ENCODE peak calls at places on chromosomes 3 and 15, in five cellular contexts. I is SK-N-SH, C is HepG2, T is GM12878, A is K562. G is an unnamed sample.

GRCh38 chr3:20039082-20039764 is 1.0 kb upstream of the KAT2B start:
- DNase-seq in I (no peak), C (no peak), T (no peak), A (no peak), G (no peak)

GRCh38 chr3:106425021-106425420 is 556.2 kb upstream of the CBLB start:
- DNase-seq in I (no peak), C (no peak), T (no peak), A (no peak), G (no peak)

GRCh38 chr3:84965141-84965540 is 6.4 kb downstream of the CADM2 start:
- DNase-seq in I (peak), C (peak), T (no peak), A (peak), G (no peak)

GRCh38 chr3:122310361-122310760 is 14.7 kb upstream of the CSTA start:
- DNase-seq in I (no peak), C (no peak), T (no peak), A (no peak), G (no peak)

GRCh38 chr15:40310001-40310959 is 2.5 kb upstream of the PLCB2 start:
- DNase-seq in I (peak), C (peak), T (peak), A (peak), G (peak)

GRCh38 chr15:41585140-41586047 is 26.4 kb downstream of the TYRO3 start:
- DNase-seq in I (peak), C (no peak), T (no peak), A (no peak), G (no peak)

GRCh38 chr3:193794002-193794835 is 201.2 kb downstream of the OPA1 start:
- DNase-seq in I (no peak), C (peak), T (no peak), A (peak), G (no peak)

GRCh38 chr3:172218350-172219323 is 179.3 kb downstream of the FNDC3B start:
- DNase-seq in I (no peak), C (no peak), T (peak), A (no peak), G (no peak)

GRCh38 chr3:47617061-47618010 is 38.7 kb upstream of the CSPG5 start:
- DNase-seq in I (no peak), C (peak), T (no peak), A (no peak), G (no peak)

GRCh38 chr15:32677238-32677750 is 35.8 kb downstream of the SCG5 start:
- DNase-seq in I (no peak), C (peak), T (no peak), A (no peak), G (no peak)

GRCh38 chr3:26799679-26800317 is 177.2 kb downstream of the LRRC3B start:
- DNase-seq in I (no peak), C (no peak), T (no peak), A (no peak), G (no peak)

GRCh38 chr3:30225021-30225420 is 381.4 kb upstream of the TGFBR2 start:
- DNase-seq in I (no peak), C (no peak), T (no peak), A (no peak), G (no peak)

GRCh38 chr15:63595066-63595465 is 2.1 kb upstream of the FBXL22 start:
- DNase-seq in I (no peak), C (no peak), T (no peak), A (no peak), G (no peak)

GRCh38 chr15:84947947-84948830 is 33.5 kb upstream of the PDE8A start:
- DNase-seq in I (no peak), C (no peak), T (no peak), A (peak), G (no peak)

DNA sequence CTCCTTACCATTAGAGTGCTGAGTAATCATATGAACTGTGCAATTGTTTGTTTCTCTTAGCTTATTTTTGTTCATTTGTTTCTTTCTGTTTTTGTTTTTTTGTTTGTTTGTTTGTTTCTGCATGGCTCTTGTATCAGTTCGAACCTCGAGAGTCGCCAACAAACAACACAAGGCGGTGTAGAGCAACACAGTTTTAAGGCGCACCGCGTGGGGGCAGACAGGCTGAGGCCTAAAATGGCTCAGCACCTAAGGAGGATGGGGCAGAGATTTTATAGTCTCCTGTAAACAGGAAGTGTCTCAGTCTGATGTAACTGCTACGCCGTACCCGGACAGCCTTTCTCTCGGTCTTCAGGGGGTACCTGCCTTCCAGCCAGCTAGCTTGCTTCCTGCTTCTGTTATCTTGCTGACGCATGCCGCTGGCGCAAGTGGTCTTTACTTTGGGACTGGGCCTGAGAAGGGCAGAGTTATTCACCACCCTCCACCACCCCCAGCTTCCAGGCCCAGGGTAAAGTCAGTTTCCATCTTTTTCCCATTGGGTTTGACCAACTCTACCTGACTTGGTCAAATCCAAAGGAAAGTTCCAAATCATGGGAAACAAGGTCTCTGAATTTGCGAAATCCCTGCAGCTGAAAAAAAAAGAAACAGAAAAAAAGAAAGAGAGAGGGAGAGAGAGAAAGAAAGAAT is 25.8 kb upstream of the MFGE8 start:
- DNase-seq in I (no peak), C (no peak), T (no peak), A (peak), G (no peak)
- TF ChIP-seq REST in I (no peak), C (no peak), T (no peak), A (no peak), G (no peak)

DNA sequence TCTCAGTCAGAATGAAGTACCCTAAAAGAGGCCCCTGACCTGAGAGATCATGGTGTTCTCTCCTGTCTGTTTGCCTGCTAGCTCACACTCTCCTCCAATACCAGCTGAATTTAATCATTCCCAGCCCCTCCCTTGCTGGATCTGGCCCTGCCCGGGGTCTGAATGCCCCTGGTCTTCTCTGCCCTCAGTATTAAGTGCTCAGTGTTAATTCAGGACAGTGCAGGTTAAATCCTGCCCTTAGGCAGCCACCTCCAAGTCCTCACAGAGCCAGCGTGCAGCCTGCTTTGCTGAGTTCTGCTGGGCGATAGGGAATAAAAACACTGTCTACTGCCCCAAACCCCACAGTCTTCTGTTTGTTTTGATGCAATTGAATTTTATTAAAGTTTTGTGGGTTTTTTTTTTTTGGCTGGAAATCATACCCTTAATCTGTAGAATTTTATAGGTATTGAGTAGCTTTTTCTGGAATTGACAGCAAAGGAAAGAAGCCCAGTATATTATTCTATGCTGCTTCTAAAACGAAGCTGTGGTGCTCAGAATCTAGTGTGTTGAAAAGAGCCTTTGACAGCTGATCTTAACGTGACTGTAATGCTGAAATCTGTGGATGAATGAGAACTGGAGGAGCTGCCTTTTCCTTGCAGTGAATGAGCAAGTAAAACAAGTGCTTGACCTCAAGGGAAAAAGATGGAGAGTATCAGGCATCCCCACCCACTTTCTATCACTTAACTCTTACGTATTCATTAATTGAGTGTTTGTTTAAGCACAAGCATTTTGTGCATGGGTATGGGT is 12.3 kb upstream of the BDH1 start:
- DNase-seq in I (peak), C (no peak), T (no peak), A (no peak), G (no peak)
- TF ChIP-seq JUND in I (no peak), C (no peak), T (no peak), A (no peak), G (no peak)

GRCh38 chr15:95416576-95416975 is 913.9 kb upstream of the NR2F2 start:
- DNase-seq in I (no peak), C (no peak), T (no peak), A (no peak), G (no peak)
- TF ChIP-seq YY1 in I (no peak), C (no peak), T (no peak), A (no peak), G (no peak)

DNA sequence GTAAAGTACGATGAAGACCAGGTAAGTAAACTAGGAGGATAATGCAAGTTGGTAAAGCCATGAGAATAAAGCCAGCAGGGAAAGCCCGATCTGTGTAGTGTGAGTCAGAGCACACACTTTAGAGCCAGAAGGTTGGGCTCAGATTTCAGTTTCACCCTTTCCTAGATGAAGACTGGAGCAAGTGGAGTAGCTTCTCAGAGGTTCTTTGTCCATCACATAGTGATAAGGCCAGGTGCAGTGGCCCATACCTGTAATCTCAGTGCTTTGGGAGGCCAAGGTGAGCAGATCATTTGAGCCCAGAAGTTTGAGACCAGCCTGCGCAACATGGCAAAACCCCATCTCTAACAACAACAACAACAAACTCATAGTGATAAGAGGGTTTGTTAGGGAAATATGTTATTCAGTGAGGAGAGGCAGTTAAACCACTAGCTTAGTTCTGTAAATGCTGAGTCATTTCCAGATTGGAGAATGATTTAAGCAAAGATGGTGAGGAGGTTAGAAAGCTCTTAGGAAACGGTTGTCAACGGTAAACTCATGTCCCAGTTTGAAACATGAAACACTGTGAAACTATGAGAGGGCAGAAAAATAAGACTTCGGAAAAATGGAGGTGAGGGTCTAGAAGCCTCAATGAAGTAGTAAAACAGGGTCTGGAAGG is 39.0 kb downstream of the IL12A start:
- DNase-seq in I (no peak), C (no peak), T (peak), A (no peak), G (no peak)
- TF ChIP-seq REST in I (no peak), C (no peak), T (no peak), A (no peak), G (no peak)

GRCh38 chr3:182490601-182491485 is 302.5 kb upstream of the ATP11B start:
- DNase-seq in I (peak), C (peak), T (no peak), A (peak), G (peak)
- TF ChIP-seq JUND in I (no peak), C (no peak), T (no peak), A (no peak), G (no peak)

GRCh38 chr15:87973456-87974215 is 282.9 kb downstream of the NTRK3 start:
- DNase-seq in I (no peak), C (no peak), T (no peak), A (no peak), G (no peak)
- TF ChIP-seq YY1 in I (no peak), C (no peak), T (no peak), A (no peak), G (no peak)

DNA sequence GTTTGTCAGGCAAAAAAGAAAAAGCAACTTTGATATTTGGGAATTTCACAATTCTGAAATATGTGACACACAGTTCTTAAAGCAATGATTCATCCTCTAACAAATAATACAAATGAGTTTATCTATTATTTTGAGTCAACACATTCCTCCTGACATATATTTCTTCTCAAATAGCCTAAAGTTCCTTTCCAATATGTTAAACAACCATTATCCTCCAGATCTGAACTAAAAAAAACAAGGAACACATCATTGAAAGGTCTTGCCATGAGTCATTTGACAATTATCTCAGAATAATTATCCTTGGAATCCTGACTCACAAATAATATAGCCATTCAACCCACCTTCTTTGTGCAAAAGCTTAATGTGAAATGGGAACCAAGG is 208.7 kb upstream of the CDIN1 start:
- DNase-seq in I (no peak), C (peak), T (no peak), A (no peak), G (peak)
- TF ChIP-seq REST in I (no peak), C (no peak), T (no peak), A (no peak), G (no peak)

GRCh38 chr3:25663324-25664065 is 1.2 kb downstream of the TOP2B start:
- DNase-seq in I (peak), C (peak), T (no peak), A (peak), G (peak)
- TF ChIP-seq JUND in I (no peak), C (no peak), T (no peak), A (no peak), G (no peak)

DNA sequence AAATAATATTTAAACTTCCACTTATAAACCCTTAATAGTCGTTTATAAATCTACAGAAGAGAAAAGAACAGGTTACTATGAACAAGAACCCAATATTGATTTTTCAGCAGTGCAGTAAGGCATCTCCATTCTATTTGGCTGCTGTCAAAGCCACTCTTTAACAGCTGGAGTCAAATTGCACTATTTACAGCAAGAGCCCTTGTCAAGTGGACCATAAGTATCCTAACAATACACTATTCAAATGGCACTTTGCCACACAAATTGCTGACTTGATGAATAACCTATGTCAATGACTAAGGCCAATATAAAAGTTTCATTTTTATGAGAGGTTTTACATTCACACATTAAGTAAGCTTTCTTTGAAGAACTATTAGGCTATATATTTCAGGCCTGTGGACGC is 100.6 kb downstream of the WDR72 start:
- DNase-seq in I (no peak), C (no peak), T (no peak), A (no peak), G (no peak)
- TF ChIP-seq YY1 in I (no peak), C (no peak), T (no peak), A (no peak), G (no peak)

GRCh38 chr15:78991879-78992278 is 47.0 kb upstream of the CTSH start:
- DNase-seq in I (no peak), C (no peak), T (no peak), A (no peak), G (no peak)
- TF ChIP-seq REST in I (no peak), C (no peak), T (no peak), A (no peak), G (no peak)

G was measured in HCT116.